ENCODE peak calls at places on chromosomes 4 and X, in ten cellular contexts. W, J, L, Y, U, C, Z, A, F and K are unnamed samples.

GRCh38 chr4:153651961-153652784 is 31.9 kb upstream of the TLR2 start:
- DNase-seq in W (no peak), J (no peak), L (no peak), Y (peak), U (no peak), C (no peak), Z (no peak), A (no peak), F (peak), K (no peak)

GRCh38 chrX:12447448-12448154 is 309.3 kb downstream of the FRMPD4 start:
- DNase-seq in W (no peak), J (no peak), L (peak), Y (peak), U (no peak), C (no peak), Z (no peak), A (peak), F (no peak), K (no peak)

GRCh38 chr4:35516102-35516501 is 728.2 kb downstream of the ARAP2 start:
- DNase-seq in W (no peak), J (no peak), L (no peak), Y (no peak), U (no peak), C (no peak), Z (no peak), A (no peak), F (no peak), K (no peak)

GRCh38 chr4:1846580-1846979 is 9.4 kb downstream of the LETM1 start:
- DNase-seq in W (no peak), J (no peak), L (no peak), Y (no peak), U (no peak), C (no peak), Z (no peak), A (no peak), F (no peak), K (no peak)

GRCh38 chrX:111167334-111167733 is 71.3 kb downstream of the PAK3 start:
- DNase-seq in W (no peak), J (no peak), L (no peak), Y (no peak), U (no peak), C (no peak), Z (no peak), A (no peak), F (no peak), K (no peak)

GRCh38 chr4:159352609-159353008 is 249.7 kb downstream of the RAPGEF2 start:
- DNase-seq in W (no peak), J (no peak), L (no peak), Y (no peak), U (no peak), C (no peak), Z (no peak), A (no peak), F (no peak), K (no peak)

GRCh38 chrX:103687073-103687695 is 685 bp upstream of the MORF4L2 start:
- DNase-seq in W (peak), J (peak), L (peak), Y (peak), U (peak), C (peak), Z (peak), A (peak), F (peak), K (peak)

GRCh38 chr4:130124066-130124465 is 1028.1 kb downstream of the C4orf33 start:
- DNase-seq in W (no peak), J (no peak), L (no peak), Y (no peak), U (no peak), C (no peak), Z (no peak), A (no peak), F (no peak), K (no peak)

GRCh38 chrX:14697453-14697852 is 168.1 kb downstream of the GLRA2 start:
- DNase-seq in W (peak), J (no peak), L (peak), Y (peak), U (no peak), C (peak), Z (peak), A (peak), F (peak), K (no peak)

GRCh38 chr4:185019451-185020292 is 1.4 kb downstream of the HELT start:
- DNase-seq in W (no peak), J (no peak), L (no peak), Y (peak), U (no peak), C (no peak), Z (peak), A (no peak), F (no peak), K (no peak)

GRCh38 chr4:38687571-38688011 is 23.6 kb downstream of the KLF3 start:
- DNase-seq in W (peak), J (no peak), L (no peak), Y (peak), U (no peak), C (no peak), Z (no peak), A (no peak), F (no peak), K (no peak)

GRCh38 chr4:92514632-92515031 is 210.9 kb downstream of the GRID2 start:
- DNase-seq in W (no peak), J (no peak), L (no peak), Y (no peak), U (no peak), C (no peak), Z (no peak), A (no peak), F (no peak), K (no peak)

GRCh38 chr4:7044415-7044930 is 1.3 kb downstream of the TADA2B start:
- DNase-seq in W (no peak), J (no peak), L (no peak), Y (peak), U (no peak), C (no peak), Z (no peak), A (peak), F (no peak), K (no peak)

GRCh38 chr4:75895744-75896314 is 6.4 kb downstream of the PPEF2 start:
- DNase-seq in W (peak), J (no peak), L (no peak), Y (peak), U (no peak), C (peak), Z (peak), A (peak), F (no peak), K (no peak)

GRCh38 chr4:31343058-31343457 is 622.9 kb downstream of the PCDH7 start:
- DNase-seq in W (no peak), J (no peak), L (no peak), Y (no peak), U (no peak), C (no peak), Z (no peak), A (no peak), F (no peak), K (no peak)

GRCh38 chrX:70480660-70481018 is 36.0 kb downstream of the DLG3 start:
- DNase-seq in W (no peak), J (no peak), L (no peak), Y (no peak), U (no peak), C (no peak), Z (no peak), A (peak), F (no peak), K (no peak)

GRCh38 chrX:103656623-103657022 is 27.8 kb downstream of the TCEAL1 start:
- DNase-seq in W (peak), J (no peak), L (peak), Y (peak), U (no peak), C (no peak), Z (no peak), A (peak), F (peak), K (no peak)

GRCh38 chr4:146245899-146246298 is 31.6 kb downstream of the REELD1 start:
- DNase-seq in W (no peak), J (no peak), L (no peak), Y (no peak), U (peak), C (no peak), Z (no peak), A (no peak), F (no peak), K (no peak)

GRCh38 chr4:177385576-177386320 is 56.5 kb downstream of the AGA start:
- DNase-seq in W (no peak), J (no peak), L (no peak), Y (no peak), U (no peak), C (no peak), Z (no peak), A (no peak), F (no peak), K (no peak)

GRCh38 chrX:47623540-47624027 is 3.9 kb upstream of the SYN1 start:
- DNase-seq in W (peak), J (peak), L (no peak), Y (peak), U (peak), C (peak), Z (peak), A (peak), F (peak), K (peak)

GRCh38 chrX:118751950-118752783 is 24.8 kb downstream of the IL13RA1 start:
- DNase-seq in W (no peak), J (no peak), L (no peak), Y (no peak), U (no peak), C (no peak), Z (no peak), A (no peak), F (no peak), K (no peak)

GRCh38 chr4:101175896-101176676 is 171.2 kb downstream of the PPP3CA start:
- DNase-seq in W (no peak), J (no peak), L (no peak), Y (no peak), U (no peak), C (no peak), Z (no peak), A (peak), F (no peak), K (no peak)

GRCh38 chr4:145808021-145808650 is 128.2 kb downstream of the C4orf51 start:
- DNase-seq in W (peak), J (no peak), L (peak), Y (peak), U (no peak), C (no peak), Z (no peak), A (peak), F (peak), K (no peak)

GRCh38 chrX:10173331-10173900 is 16.6 kb downstream of the CLCN4 start:
- DNase-seq in W (peak), J (no peak), L (no peak), Y (peak), U (no peak), C (peak), Z (peak), A (peak), F (no peak), K (no peak)

GRCh38 chrX:149837639-149838038 is 43.3 kb upstream of the MAGEA8 start:
- DNase-seq in W (no peak), J (no peak), L (no peak), Y (no peak), U (no peak), C (no peak), Z (no peak), A (no peak), F (no peak), K (no peak)